ENCODE peak calls at places on chromosomes 6 and 20, in six cellular contexts. One of them, this sample, is unnamed.
A peak's percentile ranks its signal among the peaks of the same experiment; 100 is the strongest.

GRCh38 chr6:17938885-17939284 is 48.5 kb downstream of the KIF13A start:
- DNase-seq in SHP77 treated with DMSO at 0.1 percent for 48 hours: no peak
- DNase-seq in cardiac muscle cell: no peak
- DNase-seq in BE2C: no peak
- DNase-seq in mesendoderm: no peak
- DNase-seq in NCI-H748 treated with DMSO at 0.1 percent for 48 hours: no peak
- DNase-seq in this sample: peak; percentile 64

GRCh38 chr6:79167931-79168694 is 66.4 kb downstream of the HMGN3 start:
- DNase-seq in cardiac muscle cell: no peak
- DNase-seq in NCI-H748 treated with DMSO at 0.1 percent for 48 hours: no peak
- DNase-seq in SHP77 treated with DMSO at 0.1 percent for 48 hours: no peak
- DNase-seq in BE2C: no peak
- DNase-seq in mesendoderm: no peak
- DNase-seq in this sample: peak; percentile 0

GRCh38 chr6:158897236-158897635 is 78.1 kb upstream of the EZR start:
- DNase-seq in NCI-H748 treated with DMSO at 0.1 percent for 48 hours: no peak
- DNase-seq in BE2C: no peak
- DNase-seq in SHP77 treated with DMSO at 0.1 percent for 48 hours: no peak
- DNase-seq in mesendoderm: no peak
- DNase-seq in cardiac muscle cell: no peak
- DNase-seq in this sample: peak; percentile 30

GRCh38 chr20:10857362-10858070 is 183.7 kb upstream of the JAG1 start:
- DNase-seq in mesendoderm: peak; percentile 12
- DNase-seq in BE2C: no peak
- DNase-seq in SHP77 treated with DMSO at 0.1 percent for 48 hours: no peak
- DNase-seq in cardiac muscle cell: no peak
- DNase-seq in NCI-H748 treated with DMSO at 0.1 percent for 48 hours: no peak
- DNase-seq in this sample: peak; percentile 46

GRCh38 chr6:52389626-52390360 is 27.8 kb downstream of the PAQR8 start:
- DNase-seq in NCI-H748 treated with DMSO at 0.1 percent for 48 hours: no peak
- DNase-seq in SHP77 treated with DMSO at 0.1 percent for 48 hours: peak; percentile 13
- DNase-seq in mesendoderm: no peak
- DNase-seq in BE2C: peak; percentile 83
- DNase-seq in cardiac muscle cell: no peak
- DNase-seq in this sample: peak; percentile 31

GRCh38 chr20:63006611-63007471 is at the start of gene BHLHE23:
- DNase-seq in SHP77 treated with DMSO at 0.1 percent for 48 hours: no peak
- DNase-seq in NCI-H748 treated with DMSO at 0.1 percent for 48 hours: peak; percentile 57
- DNase-seq in cardiac muscle cell: peak; percentile 46
- DNase-seq in BE2C: no peak
- DNase-seq in mesendoderm: peak; percentile 65
- DNase-seq in this sample: no peak

GRCh38 chr20:2755451-2756055 is 44.9 kb downstream of the CPXM1 start:
- DNase-seq in BE2C: no peak
- DNase-seq in cardiac muscle cell: no peak
- DNase-seq in NCI-H748 treated with DMSO at 0.1 percent for 48 hours: no peak
- DNase-seq in mesendoderm: no peak
- DNase-seq in SHP77 treated with DMSO at 0.1 percent for 48 hours: no peak
- DNase-seq in this sample: no peak

GRCh38 chr6:124823240-124824105 is 138.8 kb upstream of the RNF217 start:
- DNase-seq in mesendoderm: no peak
- DNase-seq in BE2C: no peak
- DNase-seq in NCI-H748 treated with DMSO at 0.1 percent for 48 hours: no peak
- DNase-seq in SHP77 treated with DMSO at 0.1 percent for 48 hours: no peak
- DNase-seq in cardiac muscle cell: peak; percentile 36
- DNase-seq in this sample: no peak

GRCh38 chr6:134175532-134176282 is 123.3 kb upstream of the SLC2A12 start:
- DNase-seq in SHP77 treated with DMSO at 0.1 percent for 48 hours: no peak
- DNase-seq in mesendoderm: peak; percentile 81
- DNase-seq in BE2C: no peak
- DNase-seq in cardiac muscle cell: peak; percentile 69
- DNase-seq in NCI-H748 treated with DMSO at 0.1 percent for 48 hours: no peak
- DNase-seq in this sample: peak; percentile 71

GRCh38 chr6:95420792-95421191 is 156.5 kb upstream of the MANEA start:
- DNase-seq in BE2C: no peak
- DNase-seq in cardiac muscle cell: no peak
- DNase-seq in NCI-H748 treated with DMSO at 0.1 percent for 48 hours: no peak
- DNase-seq in mesendoderm: peak; percentile 15
- DNase-seq in SHP77 treated with DMSO at 0.1 percent for 48 hours: no peak
- DNase-seq in this sample: no peak

GRCh38 chr20:58372836-58373235 is 16.2 kb upstream of the VAPB start:
- DNase-seq in NCI-H748 treated with DMSO at 0.1 percent for 48 hours: no peak
- DNase-seq in cardiac muscle cell: no peak
- DNase-seq in SHP77 treated with DMSO at 0.1 percent for 48 hours: no peak
- DNase-seq in BE2C: no peak
- DNase-seq in mesendoderm: peak; percentile 30
- DNase-seq in this sample: no peak